ENCODE peak calls at places on chromosome 20, in seven cellular contexts. S is pancreas, U is neural crest cell, G is activated B cell treated with CpG ODN at 0.5 μM for 24 hours, E is glutamatergic neuron, D is nephron progenitor cell, W is Calu3. J is an unnamed sample.

GRCh38 chr20:22866757-22867425 is 168.2 kb upstream of the SSTR4 start:
- DNase-seq in S (no peak), U (no peak), G (no peak), E (no peak), D (no peak), W (no peak), J (no peak)

GRCh38 chr20:10236540-10237533 is 18.2 kb downstream of the SNAP25 start:
- DNase-seq in S (no peak), U (no peak), G (no peak), E (no peak), D (no peak), W (no peak), J (no peak)

GRCh38 chr20:45293041-45294002 is 13.3 kb upstream of the RBPJL start:
- DNase-seq in S (peak), U (peak), G (peak), E (peak), D (peak), W (peak), J (peak)

GRCh38 chr20:58436868-58437645 is 48.0 kb downstream of the VAPB start:
- DNase-seq in S (no peak), U (no peak), G (no peak), E (no peak), D (no peak), W (peak), J (no peak)

GRCh38 chr20:1673424-1673823 is 15.8 kb upstream of the SIRPG start:
- DNase-seq in S (no peak), U (no peak), G (no peak), E (no peak), D (no peak), W (no peak), J (no peak)

GRCh38 chr20:25274891-25275812 is 27.3 kb downstream of the PYGB start:
- DNase-seq in S (peak), U (no peak), G (peak), E (peak), D (no peak), W (no peak), J (no peak)

GRCh38 chr20:51569815-51570741 is 27.6 kb upstream of the NFATC2 start:
- DNase-seq in S (no peak), U (no peak), G (no peak), E (no peak), D (no peak), W (no peak), J (peak)

GRCh38 chr20:25226433-25227316 is 21.2 kb upstream of the PYGB start:
- DNase-seq in S (no peak), U (no peak), G (no peak), E (no peak), D (no peak), W (no peak), J (no peak)

GRCh38 chr20:19915111-19915798 is 101.9 kb upstream of the NAA20 start:
- DNase-seq in S (no peak), U (no peak), G (peak), E (no peak), D (no peak), W (no peak), J (no peak)

GRCh38 chr20:32878820-32879219 is 20.1 kb downstream of the EFCAB8 start:
- DNase-seq in S (no peak), U (no peak), G (no peak), E (no peak), D (no peak), W (no peak), J (no peak)

GRCh38 chr20:63941282-63942060 is 14.7 kb downstream of the UCKL1 start:
- DNase-seq in S (peak), U (no peak), G (no peak), E (peak), D (no peak), W (no peak), J (peak)

GRCh38 chr20:48722737-48723191 is 105.0 kb downstream of the PREX1 start:
- DNase-seq in S (no peak), U (no peak), G (no peak), E (no peak), D (no peak), W (peak), J (peak)

GRCh38 chr20:63750807-63751470 is 11.4 kb downstream of the SLC2A4RG start:
- DNase-seq in S (peak), U (no peak), G (no peak), E (no peak), D (no peak), W (no peak), J (no peak)

GRCh38 chr20:45366631-45367030 is 3.7 kb downstream of the SYS1 start:
- DNase-seq in S (no peak), U (no peak), G (no peak), E (no peak), D (no peak), W (no peak), J (no peak)

GRCh38 chr20:20594171-20594530 is 118.3 kb downstream of the RALGAPA2 start:
- DNase-seq in S (no peak), U (no peak), G (no peak), E (no peak), D (no peak), W (no peak), J (peak)

GRCh38 chr20:19012671-19013070 is 199.1 kb downstream of the SCP2D1 start:
- DNase-seq in S (no peak), U (no peak), G (no peak), E (no peak), D (no peak), W (no peak), J (peak)

GRCh38 chr20:2604506-2604835 is 48.0 kb upstream of the NOP56 start:
- DNase-seq in S (no peak), U (no peak), G (no peak), E (no peak), D (no peak), W (no peak), J (no peak)

GRCh38 chr20:36215778-36216177 is 20.5 kb upstream of the AAR2 start:
- DNase-seq in S (no peak), U (no peak), G (no peak), E (no peak), D (no peak), W (no peak), J (no peak)

GRCh38 chr20:58075980-58076749 is 152.3 kb downstream of the ANKRD60 start:
- DNase-seq in S (no peak), U (no peak), G (no peak), E (no peak), D (no peak), W (no peak), J (no peak)

GRCh38 chr20:31652917-31653385 is 15.2 kb downstream of the COX4I2 start:
- DNase-seq in S (no peak), U (no peak), G (no peak), E (no peak), D (no peak), W (no peak), J (peak)

GRCh38 chr20:24235224-24235735 is 234.1 kb upstream of the SYNDIG1 start:
- DNase-seq in S (no peak), U (no peak), G (no peak), E (no peak), D (no peak), W (no peak), J (no peak)

GRCh38 chr20:48912065-48912464 is 9.4 kb upstream of the ARFGEF2 start:
- DNase-seq in S (no peak), U (no peak), G (peak), E (peak), D (no peak), W (no peak), J (no peak)

GRCh38 chr20:35305682-35306556 is 13.7 kb upstream of the FAM83C start:
- DNase-seq in S (no peak), U (no peak), G (no peak), E (no peak), D (no peak), W (peak), J (peak)

GRCh38 chr20:53839423-53840176 is 230.8 kb downstream of the BCAS1 start:
- DNase-seq in S (peak), U (no peak), G (peak), E (no peak), D (no peak), W (no peak), J (no peak)

GRCh38 chr20:64065062-64065972 is 2.3 kb downstream of the TCEA2 start:
- DNase-seq in S (no peak), U (no peak), G (no peak), E (no peak), D (no peak), W (no peak), J (no peak)

GRCh38 chr20:36275441-36276189 is 30.5 kb upstream of the DLGAP4 start:
- DNase-seq in S (no peak), U (no peak), G (no peak), E (no peak), D (no peak), W (no peak), J (no peak)

GRCh38 chr20:51703446-51704287 is 64.5 kb downstream of the ATP9A start:
- DNase-seq in S (no peak), U (no peak), G (no peak), E (no peak), D (no peak), W (no peak), J (no peak)

GRCh38 chr20:61918548-61918947 is 147.1 kb downstream of the TAF4 start:
- DNase-seq in S (peak), U (no peak), G (no peak), E (no peak), D (no peak), W (no peak), J (no peak)
- TF ChIP-seq CTCF in S (no peak), U (peak), G (no peak), E (no peak), D (peak), W (no peak), J (no peak)

GRCh38 chr20:62652051-62652893 is 10.0 kb downstream of the SLCO4A1 start:
- DNase-seq in S (peak), U (peak), G (peak), E (no peak), D (peak), W (peak), J (peak)
- TF ChIP-seq CTCF in S (no peak), U (no peak), G (no peak), E (no peak), D (no peak), W (no peak), J (no peak)

GRCh38 chr20:60101894-60102281 is 143.7 kb downstream of the CDH26 start:
- DNase-seq in S (no peak), U (no peak), G (no peak), E (no peak), D (no peak), W (no peak), J (no peak)
- TF ChIP-seq CTCF in S (no peak), U (no peak), G (no peak), E (no peak), D (no peak), W (no peak), J (no peak)

GRCh38 chr20:13297105-13297899 is 76.2 kb downstream of the ISM1 start:
- DNase-seq in S (no peak), U (no peak), G (no peak), E (no peak), D (no peak), W (no peak), J (no peak)

GRCh38 chr20:13298692-13299373 is 77.8 kb downstream of the ISM1 start:
- DNase-seq in S (peak), U (no peak), G (no peak), E (no peak), D (no peak), W (no peak), J (no peak)

GRCh38 chr20:13301596-13301995 is 80.5 kb downstream of the ISM1 start:
- DNase-seq in S (no peak), U (no peak), G (no peak), E (no peak), D (no peak), W (no peak), J (no peak)

GRCh38 chr20:13296070-13296469 is 75.0 kb downstream of the ISM1 start:
- DNase-seq in S (no peak), U (no peak), G (no peak), E (no peak), D (no peak), W (no peak), J (no peak)

DNA sequence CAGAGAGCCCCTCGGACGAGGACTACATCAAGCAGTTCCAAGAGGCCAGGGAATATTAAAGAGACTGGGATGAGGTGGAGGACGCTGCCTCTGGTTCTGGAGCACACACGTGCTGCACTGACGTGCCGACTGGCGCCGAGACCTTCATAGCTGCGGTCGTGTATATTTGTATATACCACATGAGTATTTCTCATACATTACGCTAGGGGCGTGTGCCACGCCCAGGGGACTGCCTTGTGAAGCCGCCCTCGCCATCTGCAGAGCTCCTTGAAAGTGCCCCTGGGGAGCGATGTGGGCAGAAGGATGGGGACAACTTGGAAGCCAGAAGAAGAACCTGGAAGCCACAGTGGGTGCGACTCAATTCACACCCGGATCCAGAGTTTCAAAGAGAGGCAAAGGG is 78.3 kb downstream of the ISM1 start:
- DNase-seq in S (no peak), U (no peak), G (no peak), E (no peak), D (no peak), W (no peak), J (no peak)
- TF ChIP-seq CTCF in S (no peak), U (no peak), G (no peak), E (no peak), D (no peak), W (no peak), J (no peak)

DNA sequence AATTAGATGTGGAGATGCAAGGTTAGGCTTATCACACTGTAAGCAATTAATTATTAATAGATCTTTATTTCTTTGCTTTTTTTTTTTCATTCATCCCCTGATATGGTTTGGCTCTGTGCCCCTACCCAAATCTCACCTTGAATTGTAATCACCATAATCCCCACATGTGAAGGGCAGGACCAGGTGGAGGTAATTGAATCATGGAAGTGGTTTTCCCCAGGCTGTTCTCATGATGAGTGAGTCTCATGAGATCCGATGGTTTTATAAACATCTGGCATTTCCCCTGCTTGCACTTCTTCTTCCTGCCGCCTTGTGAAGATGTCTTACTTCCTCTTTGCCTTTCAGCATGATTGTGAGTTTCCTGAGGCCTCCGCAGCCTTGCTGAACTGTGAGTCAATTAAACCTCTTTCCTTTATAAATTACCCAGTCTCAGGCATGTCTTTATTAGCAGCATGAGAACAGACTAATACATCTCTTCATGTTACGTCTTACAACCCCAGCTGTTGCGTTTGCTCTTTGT is 333.8 kb downstream of the CDH26 start:
- DNase-seq in S (no peak), U (no peak), G (no peak), E (no peak), D (no peak), W (no peak), J (no peak)
- TF ChIP-seq CTCF in S (no peak), U (no peak), G (no peak), E (no peak), D (no peak), W (no peak), J (no peak)

GRCh38 chr20:44050327-44050726 is 135.7 kb downstream of the TOX2 start:
- DNase-seq in S (no peak), U (no peak), G (no peak), E (no peak), D (no peak), W (no peak), J (no peak)
- TF ChIP-seq CTCF in S (no peak), U (no peak), G (no peak), E (no peak), D (no peak), W (no peak), J (no peak)

DNA sequence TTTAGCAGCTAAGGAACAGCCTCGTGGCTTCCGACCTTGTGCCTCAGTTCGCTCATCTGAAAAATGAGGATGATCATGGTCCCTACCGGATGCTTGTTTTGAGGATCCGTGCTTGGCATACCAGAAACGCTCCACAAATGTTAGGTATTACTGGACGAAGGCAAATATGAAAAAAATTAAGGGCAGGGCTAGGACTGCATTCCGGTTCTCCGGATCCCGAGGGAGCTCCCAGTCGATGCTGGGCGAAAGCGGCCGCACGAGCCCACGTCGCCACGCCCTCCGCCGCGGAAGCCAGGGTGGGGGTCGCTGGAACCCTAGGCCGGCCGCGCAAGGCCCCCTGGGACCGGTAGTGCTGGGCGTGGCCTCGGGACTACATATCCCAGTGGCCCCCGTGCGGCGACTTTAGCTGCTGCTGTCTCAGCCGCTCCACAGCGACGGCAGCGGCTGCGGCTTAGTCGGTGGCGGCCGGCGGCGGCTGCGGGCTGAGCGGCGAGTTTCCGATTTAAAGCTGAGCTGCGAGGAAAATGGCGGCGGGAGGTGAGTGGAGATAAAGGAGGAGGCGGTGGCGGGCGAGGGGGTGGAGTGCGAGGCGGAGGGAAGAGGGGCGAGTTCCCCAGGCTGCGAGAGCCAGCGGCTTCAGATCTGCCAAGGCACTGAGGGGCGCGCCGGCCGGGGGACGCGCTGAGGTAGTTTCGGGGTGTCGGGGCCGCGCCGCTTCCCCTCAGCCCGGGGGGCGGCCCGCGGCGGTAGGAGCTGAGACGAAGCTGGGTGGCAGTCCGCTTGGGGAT is at the start of gene NCOA3:
- DNase-seq in S (peak), U (peak), G (peak), E (peak), D (peak), W (peak), J (peak)
- TF ChIP-seq CTCF in S (peak), U (peak), G (no peak), E (peak), D (peak), W (peak), J (peak)

DNA sequence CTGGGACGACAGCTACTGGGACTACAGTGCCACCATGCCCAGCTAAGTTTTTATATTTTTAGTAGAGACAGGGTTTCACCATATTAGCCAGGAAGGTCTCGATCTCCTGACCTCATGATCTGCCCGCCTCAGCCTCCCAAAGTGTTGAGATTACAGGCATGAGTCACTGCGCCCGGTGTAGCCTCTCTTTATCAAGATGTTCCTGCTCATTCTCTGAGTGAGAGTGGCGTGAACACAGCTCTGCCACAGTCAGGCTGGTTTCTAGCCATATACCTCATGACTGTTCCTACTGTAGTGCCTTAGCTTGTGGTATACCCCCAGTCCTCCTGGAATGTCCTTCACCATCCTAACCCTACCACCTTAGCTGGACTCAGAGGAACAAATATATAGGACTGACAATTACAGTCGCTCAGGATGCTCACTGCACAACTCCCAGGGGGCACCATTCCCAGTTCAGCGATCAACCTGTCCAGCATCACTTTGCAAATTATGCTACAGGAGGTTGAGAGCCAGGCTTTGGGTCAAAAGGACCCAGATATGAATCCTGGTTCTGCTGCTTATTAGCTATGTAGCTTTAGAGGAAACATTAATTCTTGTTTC is 86.3 kb downstream of the CHMP4B start:
- DNase-seq in S (no peak), U (peak), G (no peak), E (no peak), D (no peak), W (peak), J (no peak)
- TF ChIP-seq CTCF in S (no peak), U (peak), G (no peak), E (no peak), D (no peak), W (peak), J (no peak)

GRCh38 chr20:37356387-37356786 is 10.4 kb downstream of the SRC start:
- DNase-seq in S (peak), U (no peak), G (no peak), E (no peak), D (no peak), W (no peak), J (peak)
- TF ChIP-seq CTCF in S (no peak), U (no peak), G (no peak), E (no peak), D (no peak), W (no peak), J (no peak)

GRCh38 chr20:11443382-11444119 is 474.1 kb upstream of the BTBD3 start:
- DNase-seq in S (no peak), U (no peak), G (no peak), E (no peak), D (no peak), W (no peak), J (no peak)

GRCh38 chr20:11436113-11436890 is 481.4 kb upstream of the BTBD3 start:
- DNase-seq in S (no peak), U (no peak), G (no peak), E (no peak), D (no peak), W (no peak), J (no peak)

GRCh38 chr20:11437611-11438380 is 479.9 kb upstream of the BTBD3 start:
- DNase-seq in S (no peak), U (no peak), G (no peak), E (no peak), D (no peak), W (no peak), J (no peak)

DNA sequence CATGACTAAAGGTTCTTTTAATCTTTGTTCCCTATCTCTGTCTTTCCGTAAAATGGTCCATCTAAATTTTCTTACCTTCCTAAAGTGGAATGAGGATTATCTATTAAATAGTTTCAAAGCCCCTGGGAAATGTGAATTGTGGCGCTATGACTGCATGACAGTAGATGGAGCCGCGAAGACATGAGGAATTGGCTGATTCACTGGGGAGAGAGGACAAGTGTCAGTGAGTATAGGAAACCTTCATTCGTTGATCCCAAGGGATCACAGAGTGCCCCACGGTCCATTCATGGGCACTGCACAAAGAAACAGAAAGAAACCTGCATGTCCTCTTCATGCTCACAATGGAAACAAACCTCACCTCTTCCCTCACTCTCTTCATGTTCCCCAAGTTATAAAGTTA is 479.3 kb upstream of the BTBD3 start:
- DNase-seq in S (no peak), U (no peak), G (no peak), E (no peak), D (no peak), W (no peak), J (no peak)
- TF ChIP-seq CTCF in S (no peak), U (no peak), G (no peak), E (no peak), D (no peak), W (no peak), J (no peak)